ENCODE peak calls at places on chromosomes 1 and 21, in eight cellular contexts. L is NCI-H1092 treated with DMSO at 0.1 percent for 48 hours; N is NCI-H748 treated with DMSO at 0.1 percent for 48 hours; U is left ventricle myocardium inferior; D is CD8-positive, alpha-beta T cell; X is fibroblast of mammary gland; Q is stimulated activated CD4-positive, alpha-beta T cell treated with anti-CD3 and anti-CD28 coated beads, Interleukin-4, amount 100 ng/mL, for 1 hour; I is activated CD4-positive, alpha-beta T cell treated with anti-CD3 and anti-CD28 coated beads, Interleukin-2, amount 50 U/mL, for 1 hour. P is an unnamed sample.

GRCh38 chr1:39896909-39897685 is 4.6 kb downstream of the MYCL start:
- DNase-seq in L (no peak), N (no peak), U (no peak), D (no peak), X (peak; percentile 42), Q (no peak), I (no peak), P (no peak)

GRCh38 chr21:17387030-17387617 is 125.7 kb upstream of the CXADR start:
- DNase-seq in L (peak; percentile 82), N (peak; percentile 77), U (no peak), D (no peak), X (peak; percentile 67), Q (peak; percentile 12), I (peak; percentile 38), P (peak; percentile 60)

GRCh38 chr1:116472431-116472961 is 98.3 kb downstream of the CD58 start:
- DNase-seq in L (peak; percentile 55), N (peak; percentile 45), U (no peak), D (no peak), X (peak; percentile 11), Q (no peak), I (no peak), P (no peak)

GRCh38 chr1:67429528-67430357 is 459 bp downstream of the SERBP1 start:
- DNase-seq in L (peak; percentile 40), N (no peak), U (peak; percentile 19), D (no peak), X (peak; percentile 14), Q (peak; percentile 42), I (peak; percentile 20), P (no peak)

GRCh38 chr1:145918144-145918991 is at the start of gene PEX11B:
- DNase-seq in L (peak; percentile 86), N (peak; percentile 67), U (peak; percentile 90), D (peak; percentile 87), X (peak; percentile 82), Q (peak; percentile 93), I (peak; percentile 92), P (peak; percentile 88)

GRCh38 chr1:6785721-6786505 is 659 bp downstream of the CAMTA1 start:
- DNase-seq in L (peak; percentile 28), N (no peak), U (peak; percentile 49), D (peak; percentile 2), X (no peak), Q (peak; percentile 53), I (peak; percentile 17), P (peak; percentile 93)

GRCh38 chr1:27523666-27524020 is 33.7 kb upstream of the WASF2 start:
- DNase-seq in L (no peak), N (no peak), U (no peak), D (no peak), X (no peak), Q (no peak), I (no peak), P (no peak)

GRCh38 chr1:237186733-237187132 is 144.7 kb downstream of the RYR2 start:
- DNase-seq in L (no peak), N (no peak), U (no peak), D (no peak), X (no peak), Q (no peak), I (no peak), P (no peak)

GRCh38 chr21:38258803-38259485 is 2.2 kb downstream of the KCNJ15 start:
- DNase-seq in L (no peak), N (no peak), U (no peak), D (no peak), X (peak; percentile 98), Q (no peak), I (no peak), P (no peak)

GRCh38 chr1:116763787-116764465 is 9.7 kb downstream of the CD2 start:
- DNase-seq in L (no peak), N (no peak), U (no peak), D (no peak), X (peak; percentile 30), Q (peak; percentile 49), I (peak; percentile 54), P (no peak)

GRCh38 chr1:28509705-28510349 is 4.0 kb downstream of the RCC1 start:
- DNase-seq in L (no peak), N (no peak), U (no peak), D (no peak), X (peak; percentile 48), Q (peak; percentile 48), I (peak; percentile 30), P (no peak)

GRCh38 chr1:103170608-103171007 is 62.3 kb upstream of the COL11A1 start:
- DNase-seq in L (no peak), N (no peak), U (no peak), D (no peak), X (peak; percentile 50), Q (no peak), I (no peak), P (no peak)

GRCh38 chr1:40339420-40340323 is 22.6 kb upstream of the COL9A2 start:
- DNase-seq in L (peak; percentile 60), N (no peak), U (no peak), D (no peak), X (no peak), Q (no peak), I (no peak), P (no peak)

GRCh38 chr1:151898519-151898991 is 10.8 kb downstream of the THEM4 start:
- DNase-seq in L (no peak), N (no peak), U (no peak), D (peak; percentile 25), X (no peak), Q (peak; percentile 37), I (peak; percentile 67), P (no peak)

GRCh38 chr1:152997911-152998310 is 3.6 kb upstream of the SPRR3 start:
- DNase-seq in L (no peak), N (no peak), U (no peak), D (no peak), X (no peak), Q (no peak), I (no peak), P (no peak)

GRCh38 chr1:14350197-14350596 is 248.3 kb upstream of the KAZN start:
- DNase-seq in L (no peak), N (no peak), U (no peak), D (no peak), X (no peak), Q (no peak), I (no peak), P (no peak)

GRCh38 chr1:183300395-183300794 is 114.3 kb downstream of the LAMC2 start:
- DNase-seq in L (no peak), N (no peak), U (no peak), D (no peak), X (no peak), Q (no peak), I (no peak), P (no peak)

GRCh38 chr1:107963601-107964396 is 1.2 kb downstream of the VAV3 start:
- DNase-seq in L (no peak), N (no peak), U (peak; percentile 17), D (peak; percentile 8), X (peak; percentile 20), Q (peak; percentile 46), I (peak; percentile 20), P (peak; percentile 74)

GRCh38 chr1:100606438-100606837 is 68.5 kb downstream of the GPR88 start:
- DNase-seq in L (no peak), N (no peak), U (peak; percentile 24), D (no peak), X (peak; percentile 71), Q (no peak), I (no peak), P (no peak)